ENCODE peak calls at places on chromosomes 2 and 18, in six cellular contexts. N is K562, S is HepG2, W is GM12878, Z is GM12892, V is H1. R is an unnamed sample.

GRCh38 chr18:63344263-63344662 is 22.7 kb downstream of the KDSR start:
- DNase-seq in W (no peak), V (no peak), S (no peak), Z (no peak), N (no peak), R (no peak)

GRCh38 chr2:230160112-230160660 is 59.6 kb downstream of the SP110 start:
- DNase-seq in V (peak), Z (peak), W (peak), N (peak), S (peak), R (peak)

GRCh38 chr2:205781244-205781643 is 98.9 kb downstream of the NRP2 start:
- DNase-seq in S (no peak), Z (no peak), W (no peak), N (no peak), V (no peak), R (no peak)

GRCh38 chr2:11357428-11357972 is 13.1 kb upstream of the ROCK2 start:
- DNase-seq in Z (no peak), W (no peak), S (peak), V (no peak), N (no peak), R (no peak)

GRCh38 chr18:34794346-34794745 is 84.2 kb downstream of the DTNA start:
- DNase-seq in W (no peak), Z (no peak), S (no peak), N (no peak), V (no peak), R (no peak)

GRCh38 chr2:54438271-54438670 is 17.9 kb upstream of the SPTBN1 start:
- DNase-seq in S (no peak), N (no peak), V (no peak), Z (no peak), W (no peak), R (no peak)

GRCh38 chr2:235268535-235268934 is 225.3 kb upstream of the AGAP1 start:
- DNase-seq in V (no peak), Z (no peak), N (no peak), W (no peak), S (no peak), R (no peak)

GRCh38 chr2:105274046-105274445 is 32.5 kb downstream of the GPR45 start:
- DNase-seq in S (no peak), W (no peak), Z (no peak), N (no peak), V (no peak), R (no peak)

GRCh38 chr2:128599700-128600099 is 281.0 kb upstream of the HS6ST1 start:
- DNase-seq in W (no peak), S (no peak), Z (no peak), N (no peak), V (no peak), R (no peak)

GRCh38 chr18:62715439-62715792 is at the start of gene PHLPP1:
- DNase-seq in S (no peak), W (no peak), N (no peak), Z (peak), V (no peak), R (peak)

GRCh38 chr2:37417321-37417720 is 72.9 kb downstream of the QPCT start:
- DNase-seq in V (no peak), S (no peak), W (no peak), N (no peak), Z (no peak), R (no peak)

GRCh38 chr2:183035298-183035953 is 2.8 kb downstream of the NCKAP1 start:
- DNase-seq in N (no peak), S (no peak), W (no peak), Z (no peak), V (no peak), R (no peak)

GRCh38 chr2:54639609-54640008 is 83.9 kb upstream of the EML6 start:
- DNase-seq in N (peak), W (no peak), Z (no peak), S (no peak), V (no peak), R (no peak)

GRCh38 chr2:26876260-26876659 is 28.3 kb downstream of the DPYSL5 start:
- DNase-seq in V (no peak), W (no peak), Z (no peak), S (no peak), N (no peak), R (no peak)

GRCh38 chr18:12947355-12948054 is at the start of gene SEH1L:
- DNase-seq in Z (peak), S (peak), W (peak), V (peak), N (peak), R (peak)

GRCh38 chr2:218995561-218995960 is 2.3 kb upstream of the CRYBA2 start:
- DNase-seq in Z (no peak), V (no peak), W (no peak), N (no peak), S (no peak), R (no peak)

GRCh38 chr2:218996937-218997336 is 3.7 kb upstream of the CRYBA2 start:
- DNase-seq in V (no peak), W (no peak), S (no peak), N (no peak), Z (no peak), R (no peak)

GRCh38 chr2:218998414-218999002 is 5.3 kb upstream of the CRYBA2 start:
- DNase-seq in N (no peak), V (no peak), W (no peak), Z (no peak), S (no peak), R (no peak)

GRCh38 chr2:218997730-218998129 is 4.5 kb upstream of the CRYBA2 start:
- DNase-seq in S (no peak), V (no peak), Z (no peak), N (peak), W (no peak), R (no peak)

GRCh38 chr2:218995972-218996644 is 2.9 kb upstream of the CRYBA2 start:
- DNase-seq in V (peak), S (peak), Z (peak), N (peak), W (no peak), R (peak)
- TF ChIP-seq POLR2A in V (no peak), S (no peak), Z (no peak), N (peak), W (no peak), R (no peak)

GRCh38 chr2:33505966-33506365 is 29.5 kb downstream of the RASGRP3 start:
- DNase-seq in W (no peak), V (no peak), Z (no peak), S (no peak), N (no peak), R (no peak)
- TF ChIP-seq TAF1 in W (no peak), V (no peak), Z (no peak), S (no peak), N (no peak), R (no peak)

DNA sequence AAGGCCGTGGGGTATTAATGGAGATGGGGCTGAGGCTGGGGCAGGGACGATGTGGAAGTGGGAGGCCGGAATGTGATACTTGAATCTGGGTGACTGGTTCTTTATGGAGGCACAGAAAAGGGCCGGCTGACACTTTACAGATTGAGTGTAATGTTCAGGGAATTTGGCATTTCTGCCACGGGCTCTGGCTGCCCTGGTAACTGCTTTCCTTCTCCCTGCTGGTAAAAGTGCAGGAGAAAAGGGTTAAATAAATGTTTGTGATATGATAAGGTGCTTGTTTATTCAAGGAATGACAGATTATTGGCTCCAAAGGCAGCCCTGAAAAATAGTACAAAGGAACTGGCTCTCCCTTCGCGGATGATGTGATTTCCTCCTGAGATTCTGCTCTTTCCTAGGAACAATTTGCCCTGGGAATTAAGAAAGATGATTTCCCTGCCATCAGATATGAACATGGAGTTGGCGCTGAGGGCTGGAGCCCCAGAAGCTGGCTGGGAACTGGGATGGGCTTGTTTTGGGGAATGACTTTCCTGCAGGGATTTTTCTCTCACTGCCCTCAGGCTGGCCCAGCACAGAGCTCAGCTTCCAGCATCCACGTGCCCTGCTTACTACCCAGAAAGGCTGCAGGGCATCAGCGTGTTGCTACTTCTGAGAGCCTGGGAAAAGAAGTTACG is 52.9 kb upstream of the CTAGE1 start:
- DNase-seq in W (no peak), V (no peak), Z (no peak), S (no peak), N (no peak), R (no peak)
- TF ChIP-seq POLR2A in W (no peak), V (no peak), Z (no peak), S (no peak), N (no peak), R (no peak)

GRCh38 chr2:165044505-165045303 is 89.4 kb upstream of the SLC38A11 start:
- DNase-seq in Z (no peak), N (no peak), S (no peak), V (no peak), W (no peak), R (no peak)
- TF ChIP-seq TAF1 in Z (no peak), N (no peak), S (no peak), V (no peak), W (no peak), R (no peak)

GRCh38 chr2:69741281-69742169 is at the start of gene ANXA4:
- DNase-seq in S (peak), Z (peak), N (peak), V (peak), W (no peak), R (peak)
- TF ChIP-seq POLR2A in S (peak), Z (peak), N (peak), V (no peak), W (peak), R (peak)

GRCh38 chr2:95052804-95053535 is 27.5 kb downstream of the MAL start:
- DNase-seq in N (no peak), W (no peak), Z (no peak), S (no peak), V (no peak), R (no peak)
- TF ChIP-seq TAF1 in N (no peak), W (no peak), Z (no peak), S (no peak), V (no peak), R (no peak)

GRCh38 chr2:150142561-150142960 is 344.9 kb downstream of the RND3 start:
- DNase-seq in N (no peak), W (no peak), Z (no peak), S (no peak), V (no peak), R (no peak)
- TF ChIP-seq POLR2A in N (no peak), W (no peak), Z (no peak), S (no peak), V (no peak), R (no peak)

DNA sequence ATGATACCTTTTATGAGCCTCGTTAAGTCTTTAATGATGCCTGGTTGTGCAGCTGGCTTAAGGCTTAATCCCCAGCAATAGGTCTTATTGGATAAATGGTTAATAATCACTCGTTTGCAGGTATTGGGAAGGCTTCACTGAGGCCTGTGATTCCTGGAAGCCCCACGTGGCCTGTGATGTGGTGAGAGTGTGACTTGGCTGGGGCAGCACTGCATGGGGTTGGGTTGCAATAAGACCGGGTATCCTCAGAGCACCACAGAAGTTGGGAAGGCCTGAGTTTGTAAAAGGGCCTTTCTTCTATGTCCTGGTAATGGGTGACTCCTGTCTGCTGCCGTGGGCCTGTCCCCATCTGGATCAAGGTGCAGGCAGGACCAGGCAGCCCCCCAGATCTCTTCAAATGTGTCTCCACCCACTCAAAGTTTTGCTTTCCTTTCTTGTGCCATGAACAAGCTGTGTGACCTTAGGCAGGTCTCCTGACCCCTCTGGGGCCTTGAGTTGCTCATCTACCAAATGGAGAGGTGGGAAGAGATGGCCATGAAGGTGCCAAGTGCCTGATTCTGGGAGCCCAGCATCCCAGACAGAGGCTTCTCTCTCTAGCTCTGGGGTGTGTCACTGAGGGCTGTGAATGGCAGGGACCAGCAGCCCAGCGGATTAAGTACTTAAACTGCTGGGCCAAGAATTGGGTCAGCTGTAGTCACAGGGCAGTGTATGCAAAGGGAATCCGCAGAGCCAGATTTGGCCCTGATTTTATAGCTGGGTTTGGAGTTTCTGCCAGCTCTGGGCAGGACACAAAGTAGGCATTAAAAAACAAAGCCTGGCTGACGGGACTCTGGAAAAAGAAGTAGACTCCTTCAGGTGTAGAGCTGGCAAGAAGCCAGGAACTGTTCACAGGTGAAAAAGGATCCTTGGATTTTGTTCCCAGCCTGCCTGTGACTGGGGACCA is 24.4 kb downstream of the LBH start:
- DNase-seq in Z (no peak), S (no peak), N (no peak), W (no peak), V (no peak), R (no peak)
- TF ChIP-seq TAF1 in Z (no peak), S (no peak), N (no peak), W (no peak), V (no peak), R (no peak)

GRCh38 chr2:1653956-1654695 is 90.2 kb downstream of the PXDN start:
- DNase-seq in V (no peak), Z (no peak), S (no peak), N (no peak), W (no peak), R (no peak)
- TF ChIP-seq POLR2A in V (no peak), Z (no peak), S (no peak), N (no peak), W (no peak), R (no peak)

GRCh38 chr2:240396623-240397541 is 38.6 kb upstream of the GPC1 start:
- DNase-seq in S (no peak), Z (no peak), V (no peak), N (no peak), W (no peak), R (no peak)
- TF ChIP-seq TAF1 in S (no peak), Z (no peak), V (no peak), N (no peak), W (no peak), R (no peak)

R was measured in GM12891.